ENCODE peak calls at places on chromosome X, in seven cellular contexts. D, T, K, Z, F, Q and S are unnamed samples.

GRCh38 chrX:150837845-150838244 is 60.6 kb downstream of the CD99L2 start:
- DNase-seq in F (no peak), D (no peak), K (no peak), Z (no peak), T (no peak), Q (no peak), S (no peak)

GRCh38 chrX:84873176-84873575 is 130.5 kb upstream of the APOOL start:
- DNase-seq in K (no peak), Z (no peak), F (no peak), Q (no peak), D (no peak), T (no peak), S (no peak)

GRCh38 chrX:53288173-53288572 is 6.8 kb upstream of the IQSEC2 start:
- DNase-seq in T (no peak), Z (peak; percentile 79), K (peak; percentile 80), D (no peak), Q (no peak), F (no peak), S (no peak)

GRCh38 chrX:100994352-100995281 is 25.1 kb downstream of the ARL13A start:
- DNase-seq in F (peak; percentile 68), Q (peak; percentile 47), D (no peak), K (no peak), T (no peak), Z (peak; percentile 2), S (peak; percentile 37)

GRCh38 chrX:122245943-122246342 is 938.1 kb upstream of the GRIA3 start:
- DNase-seq in F (no peak), Z (no peak), Q (no peak), D (no peak), K (no peak), T (no peak), S (no peak)

GRCh38 chrX:85516131-85516530 is 136.7 kb upstream of the POF1B start:
- DNase-seq in T (no peak), Z (no peak), F (no peak), K (no peak), D (no peak), Q (no peak), S (no peak)

GRCh38 chrX:138874271-138874670 is 162.8 kb upstream of the FGF13 start:
- DNase-seq in Z (no peak), Q (no peak), T (no peak), D (no peak), F (no peak), K (no peak), S (no peak)

GRCh38 chrX:151359931-151360871 is 36.8 kb upstream of the VMA21 start:
- DNase-seq in T (no peak), F (no peak), K (no peak), D (peak; percentile 46), Q (no peak), Z (peak; percentile 72), S (peak; percentile 22)

GRCh38 chrX:84187501-84188319 is at the start of gene RPS6KA6:
- DNase-seq in Z (peak; percentile 47), K (peak; percentile 21), D (peak; percentile 41), Q (no peak), T (peak; percentile 4), F (peak; percentile 22), S (no peak)

GRCh38 chrX:11899091-11899490 is 141.1 kb downstream of the MSL3 start:
- DNase-seq in Z (no peak), K (no peak), Q (no peak), D (no peak), F (no peak), T (no peak), S (peak; percentile 0)

GRCh38 chrX:77446029-77446585 is 1.1 kb upstream of the FGF16 start:
- DNase-seq in D (peak; percentile 29), T (no peak), K (no peak), Z (no peak), F (no peak), Q (no peak), S (no peak)

GRCh38 chrX:9650091-9650490 is 115.6 kb downstream of the GPR143 start:
- DNase-seq in Q (no peak), T (no peak), D (no peak), Z (no peak), F (no peak), K (no peak), S (no peak)

GRCh38 chrX:119757979-119758681 is at the start of gene SOWAHD:
- DNase-seq in Q (no peak), Z (peak; percentile 56), K (peak; percentile 59), T (no peak), D (peak; percentile 50), F (no peak), S (peak; percentile 35)

GRCh38 chrX:38618152-38618551 is 56.8 kb downstream of the TSPAN7 start:
- DNase-seq in Z (no peak), T (no peak), K (no peak), F (no peak), D (no peak), Q (no peak), S (no peak)

GRCh38 chrX:71532078-71532752 is 689 bp upstream of the OGT start:
- DNase-seq in F (peak; percentile 66), K (no peak), Q (no peak), Z (peak; percentile 49), D (no peak), T (peak; percentile 5), S (no peak)

GRCh38 chrX:94635003-94635402 is 961.0 kb downstream of the FAM133A start:
- DNase-seq in F (no peak), D (no peak), T (no peak), K (no peak), Z (no peak), Q (no peak), S (no peak)

GRCh38 chrX:48919360-48919821 is 567 bp upstream of the PIM2 start:
- DNase-seq in F (no peak), T (no peak), Z (peak; percentile 55), K (peak; percentile 36), D (no peak), Q (no peak), S (no peak)

GRCh38 chrX:48919947-48920712 is 1.3 kb upstream of the PIM2 start:
- DNase-seq in Q (no peak), T (no peak), F (no peak), K (no peak), D (no peak), Z (no peak), S (no peak)

GRCh38 chrX:48918303-48918643 is 551 bp downstream of the PIM2 start:
- DNase-seq in Q (no peak), K (no peak), D (no peak), F (no peak), Z (no peak), T (no peak), S (no peak)

GRCh38 chrX:48917139-48917980 is 1.5 kb downstream of the PIM2 start:
- DNase-seq in K (peak; percentile 91), F (peak; percentile 85), T (peak; percentile 89), Q (peak; percentile 74), Z (peak; percentile 93), D (peak; percentile 89), S (peak; percentile 45)

DNA sequence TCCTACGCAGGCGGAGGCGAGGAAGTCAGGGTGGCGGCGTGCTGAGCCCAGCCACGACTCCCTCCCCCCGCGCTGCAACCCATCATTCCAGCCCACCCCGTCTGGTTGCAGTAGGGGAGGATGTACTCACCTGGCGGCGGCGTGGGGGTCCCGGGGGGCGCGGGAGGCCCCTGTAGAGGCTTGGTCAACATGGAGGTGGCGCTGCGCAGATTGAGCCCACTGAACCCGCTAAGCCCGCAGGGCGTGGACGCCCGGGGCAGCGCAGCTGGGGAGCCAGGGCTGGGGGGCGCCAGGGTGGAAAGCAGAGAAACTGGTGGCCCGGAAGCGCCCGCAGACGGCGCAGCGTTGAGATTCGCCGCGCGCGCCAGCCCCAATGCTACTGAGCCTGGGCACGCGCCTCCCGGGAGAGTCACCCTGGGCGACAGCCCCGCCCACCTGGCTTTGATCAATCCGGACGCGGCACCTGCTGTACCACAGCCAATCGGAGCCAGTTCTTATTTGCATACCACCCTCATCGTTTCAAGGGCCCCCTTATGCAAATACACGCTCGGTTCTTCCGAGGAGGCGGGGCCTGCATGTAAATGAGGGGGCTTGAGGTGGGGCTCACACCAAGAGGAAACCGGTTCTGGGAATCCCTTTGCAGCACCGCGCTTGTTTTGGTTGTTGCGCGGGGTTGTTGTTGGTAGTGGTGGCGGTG is at the start of gene PIM2:
- DNase-seq in D (peak; percentile 92), K (peak; percentile 93), Z (peak; percentile 96), F (peak; percentile 82), Q (peak; percentile 63), T (peak; percentile 81), S (peak; percentile 44)
- TF ChIP-seq POLR2A in D (peak; percentile 98), K (peak; percentile 96), Z (peak; percentile 93), F (peak; percentile 85), Q (peak; percentile 62), T (peak; percentile 74), S (peak; percentile 76)

DNA sequence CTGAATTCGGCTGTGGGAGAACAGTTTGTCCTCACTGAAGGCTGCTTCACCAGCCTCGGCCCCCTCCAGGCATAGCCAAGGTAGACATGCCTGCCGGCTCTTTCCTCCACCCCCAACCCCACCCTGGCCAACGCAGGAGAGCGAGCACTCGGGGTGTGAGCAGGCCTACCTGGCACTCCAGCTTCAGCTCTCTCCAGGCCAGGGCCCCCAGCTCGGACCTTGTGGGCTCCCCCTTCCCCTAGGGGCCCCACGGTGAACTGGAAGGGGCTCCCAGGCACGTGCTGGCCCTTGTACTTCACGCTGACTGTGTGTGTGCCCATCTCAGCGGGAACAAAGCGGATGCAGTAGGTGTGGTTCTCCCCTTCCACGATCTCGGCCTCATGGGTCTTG is 22.4 kb downstream of the FLNA start:
- DNase-seq in F (no peak), T (no peak), D (no peak), Z (no peak), K (no peak), Q (no peak), S (no peak)
- TF ChIP-seq POLR2A in F (no peak), T (no peak), D (no peak), Z (no peak), K (no peak), Q (no peak), S (no peak)

GRCh38 chrX:65668362-65669310 is 1.2 kb downstream of the MSN start:
- DNase-seq in T (peak; percentile 32), K (peak; percentile 80), Z (peak; percentile 64), D (peak; percentile 56), F (peak; percentile 80), Q (peak; percentile 29), S (peak; percentile 26)
- TF ChIP-seq POLR2A in T (peak; percentile 22), K (peak; percentile 26), Z (peak; percentile 11), D (no peak), F (peak; percentile 77), Q (no peak), S (peak; percentile 18)

DNA sequence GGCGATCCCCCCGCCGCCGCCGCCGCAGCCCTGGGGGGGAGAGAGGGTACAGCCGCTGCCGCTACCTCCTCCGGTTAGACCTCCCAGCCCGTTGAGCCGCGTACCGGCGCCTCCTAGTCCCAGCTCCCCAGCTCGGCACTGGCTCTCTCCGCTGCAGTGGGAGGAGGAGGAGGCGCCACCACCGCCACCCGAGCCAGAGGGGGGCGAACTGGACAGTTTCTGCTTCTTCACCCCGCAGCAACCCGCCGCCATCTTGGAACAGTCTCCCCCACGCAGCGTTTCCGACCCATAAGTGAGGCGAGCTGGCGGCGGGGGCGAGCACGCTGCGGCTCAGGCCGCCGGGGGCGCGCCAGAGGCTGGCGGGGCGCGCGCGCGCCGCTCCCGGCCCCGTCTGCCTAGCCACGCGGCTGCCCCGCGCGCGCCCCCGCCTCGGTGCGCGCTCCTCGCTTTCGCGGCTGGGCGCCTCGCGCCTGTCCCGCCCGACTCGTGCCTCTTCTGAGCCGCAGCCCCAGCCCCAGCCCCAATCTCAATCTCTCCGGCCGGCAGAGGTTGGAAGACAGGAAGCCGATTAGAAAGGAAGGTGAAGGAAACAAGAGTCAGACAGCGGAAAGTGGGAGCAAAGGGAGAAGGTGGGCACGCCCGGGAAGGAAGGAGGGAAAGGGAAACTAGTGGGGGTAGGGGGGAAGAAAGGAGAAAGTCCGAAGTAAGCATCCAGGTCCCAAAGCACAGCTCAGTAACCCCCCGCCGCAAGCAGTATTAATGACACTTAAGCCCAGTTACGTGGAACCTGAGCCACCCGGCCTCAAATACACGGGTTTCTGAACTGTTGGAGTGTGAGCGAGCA is at the start of gene AMMECR1:
- DNase-seq in F (peak; percentile 79), Z (peak; percentile 76), Q (peak; percentile 31), D (peak; percentile 78), T (peak; percentile 56), K (peak; percentile 85), S (peak; percentile 51)
- TF ChIP-seq POLR2A in F (peak; percentile 85), Z (peak; percentile 77), Q (peak; percentile 45), D (peak; percentile 80), T (peak; percentile 10), K (peak; percentile 34), S (peak; percentile 84)